ENCODE peak calls at places on chromosomes 2 and 18, in ten cellular contexts. G is HS-27A; R is NCI-H345; Q is stimulated activated CD8-positive, alpha-beta memory T cell treated with anti-CD3 and anti-CD28 coated beads, Interleukin-4, amount 100 ng/mL, for 1 hour; B is MCF 10A; T is right cardiac atrium; V is T-helper 17 cell; U is ELR; I is NCI-H2171 treated with DMSO at 0.1 percent for 48 hours; W is CD8-positive, alpha-beta T cell. N is an unnamed sample.

GRCh38 chr2:210456571-210456970 is 20.0 kb downstream of the LANCL1 start:
- DNase-seq in W (no peak), T (no peak), G (no peak), Q (no peak), I (no peak), V (no peak), U (no peak), R (no peak), B (no peak), N (no peak)

GRCh38 chr2:176997074-176997791 is 215.4 kb upstream of the HNRNPA3 start:
- DNase-seq in I (no peak), U (peak; percentile 80), G (no peak), T (no peak), W (no peak), B (peak; percentile 67), V (no peak), R (no peak), Q (no peak), N (no peak)

GRCh38 chr2:19365126-19365525 is 6.7 kb upstream of the OSR1 start:
- DNase-seq in Q (no peak), G (no peak), U (no peak), T (no peak), W (no peak), B (no peak), I (no peak), R (no peak), V (no peak), N (no peak)

GRCh38 chr2:239770240-239770639 is 254.9 kb downstream of the NDUFA10 start:
- DNase-seq in Q (no peak), U (no peak), V (no peak), W (no peak), R (peak; percentile 39), B (no peak), G (no peak), I (peak; percentile 84), T (no peak), N (no peak)

GRCh38 chr2:73984203-73984921 is at the start of gene TET3:
- DNase-seq in R (peak; percentile 46), V (no peak), G (no peak), Q (peak; percentile 48), I (no peak), T (peak; percentile 44), B (peak; percentile 43), U (peak; percentile 64), W (no peak), N (peak; percentile 40)

GRCh38 chr18:7633171-7633570 is 66.1 kb downstream of the PTPRM start:
- DNase-seq in W (no peak), T (no peak), G (no peak), R (no peak), U (no peak), I (no peak), Q (no peak), V (no peak), B (peak; percentile 23), N (no peak)

GRCh38 chr2:27885246-27885645 is 4.9 kb downstream of the RBKS start:
- DNase-seq in Q (no peak), G (no peak), I (no peak), B (no peak), W (no peak), V (no peak), T (no peak), U (peak; percentile 59), R (no peak), N (no peak)

GRCh38 chr2:101341901-101342624 is 33.6 kb upstream of the RNF149 start:
- DNase-seq in B (peak; percentile 78), Q (peak; percentile 44), G (peak; percentile 33), V (peak; percentile 63), I (peak; percentile 70), T (peak; percentile 75), R (peak; percentile 54), W (peak; percentile 71), U (peak; percentile 85), N (peak; percentile 77)

GRCh38 chr2:16330012-16330411 is 335.6 kb downstream of the CYRIA start:
- DNase-seq in I (no peak), W (no peak), U (no peak), Q (no peak), V (no peak), R (no peak), G (no peak), B (no peak), T (no peak), N (no peak)

GRCh38 chr2:219405451-219405850 is 12.7 kb upstream of the DES start:
- DNase-seq in V (no peak), Q (no peak), I (no peak), R (no peak), T (no peak), B (no peak), G (no peak), U (no peak), W (no peak), N (no peak)

GRCh38 chr18:10020176-10020575 is 106.4 kb downstream of the VAPA start:
- DNase-seq in R (peak; percentile 92), U (no peak), I (no peak), V (no peak), W (no peak), Q (no peak), B (peak; percentile 47), G (no peak), T (no peak), N (no peak)

GRCh38 chr2:222298311-222299150 is at the start of gene PAX3:
- DNase-seq in I (no peak), Q (no peak), G (no peak), R (no peak), T (no peak), W (no peak), V (no peak), B (no peak), U (peak; percentile 95), N (no peak)

GRCh38 chr18:45353530-45353929 is 261.7 kb upstream of the SLC14A2 start:
- DNase-seq in B (peak; percentile 57), I (no peak), W (no peak), G (no peak), T (no peak), Q (no peak), R (no peak), V (no peak), U (no peak), N (no peak)

GRCh38 chr2:99789851-99790250 is 300.0 kb upstream of the REV1 start:
- DNase-seq in G (no peak), V (no peak), R (no peak), Q (no peak), T (no peak), I (no peak), W (no peak), U (no peak), B (no peak), N (no peak)

GRCh38 chr2:119387381-119388129 is 20.8 kb downstream of the DBI start:
- DNase-seq in R (no peak), V (no peak), W (no peak), G (no peak), U (peak; percentile 24), B (peak; percentile 86), I (peak; percentile 35), Q (no peak), T (peak; percentile 71), N (no peak)

GRCh38 chr2:194735837-194736542 is 921.0 kb upstream of the SLC39A10 start:
- DNase-seq in U (peak; percentile 49), R (no peak), I (no peak), W (no peak), V (no peak), Q (no peak), B (no peak), G (no peak), T (no peak), N (no peak)

GRCh38 chr2:167816897-167817296 is 430.5 kb downstream of the STK39 start:
- DNase-seq in B (no peak), T (no peak), G (no peak), W (no peak), I (no peak), Q (no peak), U (no peak), V (no peak), R (no peak), N (no peak)

GRCh38 chr18:59957957-59958356 is 58.2 kb downstream of the PMAIP1 start:
- DNase-seq in T (no peak), Q (no peak), V (no peak), U (peak; percentile 84), W (no peak), B (peak; percentile 51), R (peak; percentile 94), G (no peak), I (peak; percentile 98), N (no peak)

GRCh38 chr2:172480301-172481218 is 53.2 kb downstream of the ITGA6 start:
- DNase-seq in G (no peak), R (no peak), T (peak; percentile 59), W (no peak), B (peak; percentile 28), I (no peak), U (peak; percentile 75), V (no peak), Q (no peak), N (no peak)

GRCh38 chr2:204650611-204651010 is 105.3 kb downstream of the PARD3B start:
- DNase-seq in V (no peak), U (no peak), Q (no peak), T (no peak), B (no peak), I (no peak), R (no peak), G (no peak), W (no peak), N (no peak)

GRCh38 chr18:46013484-46014189 is 46.5 kb upstream of the EPG5 start:
- DNase-seq in R (no peak), B (no peak), T (no peak), G (no peak), Q (no peak), I (no peak), U (peak; percentile 7), V (no peak), W (no peak), N (no peak)

GRCh38 chr2:233830111-233830760 is 24.1 kb downstream of the HJURP start:
- DNase-seq in B (no peak), U (no peak), G (no peak), I (no peak), Q (no peak), V (no peak), T (no peak), R (no peak), W (no peak), N (no peak)

N was measured in activated T-cell treated with anti-CD3 and anti-CD28 coated beads, Interleukin-2, amount 50 U/mL, for 1 hour.